ENCODE peak calls at places on chromosomes 13 and 19, in seven cellular contexts. One of them, this sample, is unnamed.

GRCh38 chr19:2548966-2549365 is 73.0 kb downstream of the GADD45B start:
- DNase-seq in HL-60: no peak
- DNase-seq in choroid plexus epithelial cell: no peak
- DNase-seq in gastrocnemius medialis: no peak
- DNase-seq in mesothelial cell of epicardium: no peak
- DNase-seq in fibroblast of mammary gland: no peak
- DNase-seq in testis: no peak
- DNase-seq in this sample: no peak

GRCh38 chr19:35124098-35125060 is 8.8 kb downstream of the FXYD3 start:
- DNase-seq in testis: peak; percentile 92
- DNase-seq in fibroblast of mammary gland: peak; percentile 91
- DNase-seq in mesothelial cell of epicardium: peak; percentile 64
- DNase-seq in choroid plexus epithelial cell: peak; percentile 92
- DNase-seq in HL-60: peak; percentile 39
- DNase-seq in gastrocnemius medialis: peak; percentile 91
- DNase-seq in this sample: no peak

GRCh38 chr13:43307921-43308433 is 284.6 kb downstream of the DNAJC15 start:
- DNase-seq in fibroblast of mammary gland: peak; percentile 92
- DNase-seq in choroid plexus epithelial cell: peak; percentile 95
- DNase-seq in testis: peak; percentile 96
- DNase-seq in gastrocnemius medialis: peak; percentile 71
- DNase-seq in mesothelial cell of epicardium: peak; percentile 71
- DNase-seq in HL-60: peak; percentile 85
- DNase-seq in this sample: no peak

GRCh38 chr19:275958-276646 is 15.1 kb downstream of the PLPP2 start:
- DNase-seq in fibroblast of mammary gland: no peak
- DNase-seq in HL-60: no peak
- DNase-seq in mesothelial cell of epicardium: no peak
- DNase-seq in gastrocnemius medialis: no peak
- DNase-seq in testis: no peak
- DNase-seq in choroid plexus epithelial cell: no peak
- DNase-seq in this sample: no peak

GRCh38 chr13:35617420-35617819 is 140.9 kb upstream of the MAB21L1 start:
- DNase-seq in gastrocnemius medialis: no peak
- DNase-seq in HL-60: no peak
- DNase-seq in testis: no peak
- DNase-seq in mesothelial cell of epicardium: no peak
- DNase-seq in fibroblast of mammary gland: no peak
- DNase-seq in choroid plexus epithelial cell: no peak
- DNase-seq in this sample: no peak

GRCh38 chr19:1019980-1020867 is 699 bp downstream of the TMEM259 start:
- DNase-seq in testis: peak; percentile 54
- DNase-seq in fibroblast of mammary gland: no peak
- DNase-seq in gastrocnemius medialis: peak; percentile 48
- DNase-seq in mesothelial cell of epicardium: no peak
- DNase-seq in choroid plexus epithelial cell: no peak
- DNase-seq in HL-60: peak; percentile 42
- DNase-seq in this sample: no peak

GRCh38 chr19:19434483-19435045 is 29.1 kb downstream of the GATAD2A start:
- DNase-seq in HL-60: no peak
- DNase-seq in fibroblast of mammary gland: peak; percentile 80
- DNase-seq in gastrocnemius medialis: peak; percentile 73
- DNase-seq in testis: peak; percentile 54
- DNase-seq in choroid plexus epithelial cell: peak; percentile 30
- DNase-seq in mesothelial cell of epicardium: no peak
- DNase-seq in this sample: no peak

GRCh38 chr13:20847298-20847697 is 55.2 kb downstream of the XPO4 start:
- DNase-seq in testis: no peak
- DNase-seq in mesothelial cell of epicardium: no peak
- DNase-seq in HL-60: no peak
- DNase-seq in gastrocnemius medialis: no peak
- DNase-seq in choroid plexus epithelial cell: peak; percentile 46
- DNase-seq in fibroblast of mammary gland: peak; percentile 42
- DNase-seq in this sample: no peak

GRCh38 chr13:112254900-112255299 is 121.3 kb upstream of the SPACA7 start:
- DNase-seq in testis: no peak
- DNase-seq in fibroblast of mammary gland: no peak
- DNase-seq in mesothelial cell of epicardium: no peak
- DNase-seq in choroid plexus epithelial cell: no peak
- DNase-seq in HL-60: no peak
- DNase-seq in gastrocnemius medialis: no peak
- DNase-seq in this sample: no peak

GRCh38 chr19:31348416-31349159 is 648 bp downstream of the TSHZ3 start:
- DNase-seq in HL-60: peak; percentile 3
- DNase-seq in testis: peak; percentile 38
- DNase-seq in mesothelial cell of epicardium: no peak
- DNase-seq in gastrocnemius medialis: no peak
- DNase-seq in choroid plexus epithelial cell: peak; percentile 43
- DNase-seq in fibroblast of mammary gland: no peak
- DNase-seq in this sample: no peak

DNA sequence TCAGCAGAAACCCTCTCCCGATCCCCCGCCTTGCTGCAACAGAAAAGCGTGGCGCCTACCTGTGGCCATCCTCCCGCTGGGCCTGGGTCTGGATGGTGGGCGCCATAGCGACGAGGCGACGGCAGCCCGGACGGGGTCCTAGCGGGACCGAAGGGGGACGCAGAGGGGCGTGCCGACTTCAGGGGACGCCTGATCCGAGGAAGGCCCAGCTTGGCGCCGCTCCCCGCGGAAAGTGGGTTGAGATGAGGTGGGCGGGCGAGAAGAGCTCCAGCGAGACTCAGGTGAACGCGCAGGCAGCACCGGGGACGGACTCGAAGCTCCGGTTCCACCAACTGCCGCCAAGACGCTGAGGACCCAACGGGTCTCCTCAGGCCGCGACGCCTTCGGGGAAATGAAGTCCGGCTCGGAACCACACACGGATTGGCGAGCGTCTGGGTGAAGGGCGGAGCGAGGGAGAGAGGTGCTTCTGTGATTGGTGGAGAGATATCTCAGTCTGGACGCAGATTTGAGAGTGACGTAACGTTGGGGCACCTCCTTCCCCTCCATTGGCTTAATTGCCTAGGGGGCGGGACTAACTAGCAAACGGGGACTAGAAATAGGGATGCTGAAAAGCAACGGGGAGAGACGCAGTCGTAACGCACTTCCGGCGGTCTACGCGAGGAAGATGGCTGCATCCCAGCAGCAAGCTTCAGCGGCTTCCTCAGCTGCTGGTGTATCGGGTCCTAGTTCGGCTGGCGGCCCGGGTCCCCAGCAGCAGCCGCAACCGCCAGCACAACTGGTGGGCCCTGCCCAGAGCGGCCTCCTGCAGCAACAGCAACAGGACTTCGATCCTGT is at the start of the genes MED29 and PAF1:
- DNase-seq in choroid plexus epithelial cell: peak; percentile 100
- DNase-seq in HL-60: peak; percentile 100
- DNase-seq in mesothelial cell of epicardium: peak; percentile 88
- DNase-seq in testis: peak; percentile 99
- DNase-seq in fibroblast of mammary gland: peak; percentile 100
- DNase-seq in gastrocnemius medialis: peak; percentile 99
- DNase-seq in this sample: peak; percentile 96
- TF ChIP-seq CTCF in choroid plexus epithelial cell: no peak
- TF ChIP-seq CTCF in HL-60: no peak
- TF ChIP-seq CTCF in mesothelial cell of epicardium: no peak
- TF ChIP-seq CTCF in testis: no peak
- TF ChIP-seq CTCF in fibroblast of mammary gland: no peak
- TF ChIP-seq CTCF in gastrocnemius medialis: no peak
- TF ChIP-seq CTCF in this sample: no peak

GRCh38 chr19:42424712-42425131 is 2.5 kb downstream of the LIPE start:
- DNase-seq in fibroblast of mammary gland: no peak
- DNase-seq in gastrocnemius medialis: no peak
- DNase-seq in choroid plexus epithelial cell: no peak
- DNase-seq in HL-60: no peak
- DNase-seq in testis: peak; percentile 56
- DNase-seq in mesothelial cell of epicardium: no peak
- DNase-seq in this sample: no peak
- TF ChIP-seq CTCF in fibroblast of mammary gland: no peak
- TF ChIP-seq CTCF in gastrocnemius medialis: no peak
- TF ChIP-seq CTCF in choroid plexus epithelial cell: peak; percentile 26
- TF ChIP-seq CTCF in HL-60: no peak
- TF ChIP-seq CTCF in testis: no peak
- TF ChIP-seq CTCF in mesothelial cell of epicardium: no peak
- TF ChIP-seq CTCF in this sample: peak; percentile 14

GRCh38 chr13:106520205-106521004 is 15.1 kb downstream of the EFNB2 start:
- DNase-seq in testis: no peak
- DNase-seq in fibroblast of mammary gland: peak; percentile 62
- DNase-seq in HL-60: no peak
- DNase-seq in mesothelial cell of epicardium: no peak
- DNase-seq in gastrocnemius medialis: no peak
- DNase-seq in choroid plexus epithelial cell: peak; percentile 76
- DNase-seq in this sample: no peak
- TF ChIP-seq CTCF in testis: no peak
- TF ChIP-seq CTCF in fibroblast of mammary gland: peak; percentile 47
- TF ChIP-seq CTCF in HL-60: no peak
- TF ChIP-seq CTCF in mesothelial cell of epicardium: no peak
- TF ChIP-seq CTCF in gastrocnemius medialis: no peak
- TF ChIP-seq CTCF in choroid plexus epithelial cell: peak; percentile 59
- TF ChIP-seq CTCF in this sample: peak; percentile 8

GRCh38 chr19:54435551-54436016 is 13.4 kb upstream of the LENG8 start:
- DNase-seq in choroid plexus epithelial cell: no peak
- DNase-seq in gastrocnemius medialis: no peak
- DNase-seq in testis: no peak
- DNase-seq in fibroblast of mammary gland: no peak
- DNase-seq in mesothelial cell of epicardium: no peak
- DNase-seq in HL-60: no peak
- DNase-seq in this sample: no peak

GRCh38 chr19:54436561-54437229 is 12.3 kb upstream of the LENG8 start:
- DNase-seq in mesothelial cell of epicardium: no peak
- DNase-seq in choroid plexus epithelial cell: peak; percentile 57
- DNase-seq in HL-60: no peak
- DNase-seq in gastrocnemius medialis: no peak
- DNase-seq in fibroblast of mammary gland: no peak
- DNase-seq in testis: no peak
- DNase-seq in this sample: no peak

GRCh38 chr19:54436031-54436523 is 12.9 kb upstream of the LENG8 start:
- DNase-seq in gastrocnemius medialis: no peak
- DNase-seq in mesothelial cell of epicardium: no peak
- DNase-seq in choroid plexus epithelial cell: peak; percentile 36
- DNase-seq in fibroblast of mammary gland: no peak
- DNase-seq in testis: peak; percentile 56
- DNase-seq in HL-60: no peak
- DNase-seq in this sample: no peak

GRCh38 chr19:54440641-54441040 is 8.4 kb upstream of the LENG8 start:
- DNase-seq in gastrocnemius medialis: no peak
- DNase-seq in HL-60: no peak
- DNase-seq in mesothelial cell of epicardium: no peak
- DNase-seq in choroid plexus epithelial cell: no peak
- DNase-seq in fibroblast of mammary gland: no peak
- DNase-seq in testis: no peak
- DNase-seq in this sample: no peak

GRCh38 chr19:54439174-54439851 is 9.7 kb upstream of the LENG8 start:
- DNase-seq in testis: peak; percentile 77
- DNase-seq in choroid plexus epithelial cell: peak; percentile 67
- DNase-seq in gastrocnemius medialis: no peak
- DNase-seq in mesothelial cell of epicardium: no peak
- DNase-seq in HL-60: peak; percentile 69
- DNase-seq in fibroblast of mammary gland: no peak
- DNase-seq in this sample: no peak
- TF ChIP-seq CTCF in testis: peak; percentile 20
- TF ChIP-seq CTCF in choroid plexus epithelial cell: peak; percentile 70
- TF ChIP-seq CTCF in gastrocnemius medialis: no peak
- TF ChIP-seq CTCF in mesothelial cell of epicardium: no peak
- TF ChIP-seq CTCF in HL-60: peak; percentile 56
- TF ChIP-seq CTCF in fibroblast of mammary gland: peak; percentile 41
- TF ChIP-seq CTCF in this sample: peak; percentile 58

GRCh38 chr13:23160241-23161175 is 20.3 kb upstream of the SGCG start:
- DNase-seq in gastrocnemius medialis: no peak
- DNase-seq in testis: no peak
- DNase-seq in HL-60: no peak
- DNase-seq in fibroblast of mammary gland: no peak
- DNase-seq in mesothelial cell of epicardium: peak; percentile 36
- DNase-seq in choroid plexus epithelial cell: no peak
- DNase-seq in this sample: no peak
- TF ChIP-seq CTCF in gastrocnemius medialis: no peak
- TF ChIP-seq CTCF in testis: no peak
- TF ChIP-seq CTCF in HL-60: no peak
- TF ChIP-seq CTCF in fibroblast of mammary gland: peak; percentile 28
- TF ChIP-seq CTCF in mesothelial cell of epicardium: no peak
- TF ChIP-seq CTCF in choroid plexus epithelial cell: no peak
- TF ChIP-seq CTCF in this sample: no peak

This sample was measured in D721Med.